ENCODE peak calls at places on chromosomes 13 and 19, in ten cellular contexts. U is neural progenitor cell, G is IMR-90, T is HCT116, D is mammary epithelial cell, K is osteoblast, P is H9, I is Karpas-422, X is K562, M is PC-9. O is an unnamed sample. For H4K20me1 and H3K9me3, the result is how much of the 10 kb centered on the place peaks cover.

GRCh38 chr13:71454509-71454908 is 412.5 kb downstream of the DACH1 start:
- DNase-seq in U (no peak), I (no peak), M (no peak), T (no peak), P (no peak), D (no peak), G (no peak), K (no peak), X (no peak), O (no peak)

GRCh38 chr19:1167687-1168561 is 6.1 kb downstream of the SBNO2 start:
- DNase-seq in P (no peak), K (no peak), G (no peak), M (peak), T (no peak), X (no peak), I (no peak), D (no peak), U (no peak), O (no peak)

GRCh38 chr19:11931051-11931450 is 6.1 kb downstream of the ZNF700 start:
- DNase-seq in I (no peak), P (no peak), U (no peak), M (no peak), G (peak), X (no peak), T (no peak), K (peak), D (no peak), O (peak)

GRCh38 chr13:27619711-27620376 is 485 bp downstream of the LNX2 start:
- DNase-seq in X (no peak), U (no peak), M (no peak), G (peak), K (peak), P (no peak), I (peak), D (no peak), T (no peak), O (peak)

GRCh38 chr13:39365879-39366278 is 237.1 kb downstream of the LHFPL6 start:
- DNase-seq in X (no peak), G (no peak), K (no peak), U (no peak), P (no peak), T (no peak), M (no peak), I (no peak), D (no peak), O (no peak)

GRCh38 chr19:11457831-11458230 is 22.4 kb downstream of the PRKCSH start:
- DNase-seq in U (no peak), M (no peak), D (no peak), X (no peak), P (no peak), G (no peak), K (peak), I (no peak), T (no peak), O (no peak)

GRCh38 chr13:49214917-49215376 is 5.2 kb upstream of the MLNR start:
- DNase-seq in T (peak), D (no peak), K (no peak), M (peak), G (peak), U (no peak), P (peak), I (peak), X (no peak), O (no peak)

GRCh38 chr13:22256111-22256639 is 585.3 kb downstream of the FGF9 start:
- DNase-seq in K (no peak), G (no peak), P (no peak), X (no peak), U (no peak), I (no peak), D (no peak), M (no peak), T (no peak), O (no peak)

GRCh38 chr13:34803756-34804155 is 138.3 kb upstream of the NBEA start:
- DNase-seq in I (no peak), U (no peak), T (no peak), M (no peak), X (no peak), D (no peak), P (no peak), K (no peak), G (no peak), O (no peak)

GRCh38 chr19:3627351-3627723 is 747 bp upstream of the CACTIN start:
- DNase-seq in G (no peak), U (peak), P (no peak), M (no peak), I (no peak), T (no peak), K (no peak), D (no peak), X (no peak), O (no peak)

GRCh38 chr13:98026457-98026857 is 73.0 kb downstream of the IPO5 start:
- DNase-seq in P (no peak), G (peak), U (no peak), I (no peak), K (no peak), T (no peak), X (no peak), D (no peak), M (no peak), O (peak)

GRCh38 chr19:53774011-53774410 is 50.1 kb downstream of the NLRP12 start:
- DNase-seq in P (no peak), I (no peak), D (no peak), U (no peak), X (no peak), G (no peak), T (no peak), M (no peak), K (peak), O (no peak)

GRCh38 chr19:50803633-50804419 is 13.6 kb downstream of the ACP4 start:
- DNase-seq in G (no peak), D (no peak), X (peak), I (peak), T (no peak), M (no peak), U (peak), K (peak), P (no peak), O (no peak)

GRCh38 chr19:58563034-58563573 is 4.7 kb upstream of the UBE2M start:
- DNase-seq in P (peak), D (peak), M (no peak), G (no peak), K (peak), T (no peak), I (peak), U (no peak), X (no peak), O (no peak)

GRCh38 chr19:15935167-15935702 is 906 bp upstream of the CYP4F11 start:
- DNase-seq in D (no peak), K (no peak), G (no peak), T (peak), I (no peak), U (no peak), M (peak), P (no peak), X (no peak), O (no peak)

GRCh38 chr13:83996415-83996814 is 114.1 kb upstream of the SLITRK1 start:
- DNase-seq in P (no peak), G (no peak), M (no peak), T (no peak), U (no peak), I (no peak), K (no peak), X (no peak), D (no peak), O (no peak)

GRCh38 chr13:83992566-83993358 is 110.5 kb upstream of the SLITRK1 start:
- DNase-seq in X (no peak), T (no peak), D (no peak), P (no peak), U (no peak), I (no peak), M (no peak), G (no peak), K (no peak), O (no peak)

DNA sequence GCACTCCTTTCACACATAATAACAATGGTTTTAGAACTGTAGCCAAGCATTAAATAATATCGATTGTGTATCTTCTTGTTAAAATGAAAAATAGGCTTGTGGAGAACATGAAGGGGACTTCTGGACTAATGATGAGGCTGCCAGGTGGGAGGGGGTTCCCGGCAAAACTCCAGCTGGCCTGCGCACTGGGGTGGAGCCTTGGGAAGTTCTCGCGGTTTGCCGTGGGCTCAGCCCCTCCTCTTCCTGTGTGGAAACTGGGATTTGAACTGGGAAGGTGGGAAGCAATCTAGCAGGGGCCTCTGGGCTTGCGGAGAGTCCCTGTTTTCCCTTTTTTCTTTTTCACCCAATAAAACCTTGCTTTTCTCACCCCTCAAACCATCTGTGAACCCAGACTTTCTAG is 113.7 kb upstream of the SLITRK1 start:
- DNase-seq in D (no peak), X (no peak), G (no peak), K (no peak), M (no peak), T (no peak), U (no peak), P (no peak), I (no peak), O (no peak)
- H2AFZ ChIP-seq in D (peak), X (no peak), G (no peak), K (no peak), M (no peak), T (no peak), U (peak), P (no peak), I (no peak), O (no peak)

DNA sequence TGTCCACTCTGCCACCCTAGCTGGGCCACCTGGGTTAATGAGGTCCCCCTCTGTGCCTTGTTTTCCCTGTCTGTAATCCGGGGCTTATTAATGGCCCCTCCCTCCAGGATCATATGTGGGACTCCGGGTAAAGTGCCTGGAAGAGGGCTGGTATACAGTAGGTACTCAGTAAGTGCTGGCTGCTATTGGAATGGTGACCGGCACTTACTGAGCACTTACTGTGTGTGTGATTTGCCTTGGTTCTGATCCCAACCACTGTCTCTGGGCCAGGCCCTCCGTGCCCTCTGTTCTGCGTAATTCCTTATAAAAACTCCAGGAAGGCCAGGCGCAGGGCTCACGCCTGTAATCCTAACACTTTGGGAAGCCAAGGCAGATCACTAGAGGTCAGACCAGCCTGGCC is 30.9 kb upstream of the NCCRP1 start:
- DNase-seq in P (no peak), D (no peak), I (no peak), X (no peak), G (no peak), M (no peak), U (no peak), T (no peak), K (no peak), O (no peak)
- H4K20me1 ChIP-seq in P (under half), D (under half), I (under half), X (under half), G (under half), M (under half), U (half or more), T (under half), K (under half), O (under half)

DNA sequence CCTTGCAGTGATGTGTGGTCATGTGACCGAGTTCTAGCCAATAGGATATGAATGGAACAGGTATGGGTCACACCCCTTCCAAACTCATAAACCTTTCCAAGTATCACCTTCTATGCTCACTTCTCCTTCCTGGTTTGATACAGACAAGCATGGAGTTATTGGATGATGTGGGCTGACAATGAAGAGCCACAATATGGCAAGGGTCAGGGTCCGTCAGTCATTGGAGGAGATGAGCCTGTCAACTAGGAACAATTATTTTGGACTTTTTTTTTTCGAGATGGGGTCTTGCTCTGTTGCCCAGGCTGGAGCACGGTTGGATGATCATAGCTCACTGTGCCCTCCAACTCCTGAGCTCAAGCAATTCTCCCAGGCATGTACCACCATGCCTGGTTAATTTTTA is 54.7 kb downstream of the CACNA1A start:
- DNase-seq in T (no peak), G (no peak), M (no peak), D (no peak), U (no peak), P (no peak), K (no peak), X (peak), I (no peak), O (no peak)
- H3K9me3 ChIP-seq in T (under half), G (under half), M (under half), D (under half), U (under half), P (under half), K (under half), X (under half), I (under half), O (under half)

GRCh38 chr13:102978168-102978567 is 88.0 kb downstream of the SLC10A2 start:
- DNase-seq in M (no peak), G (no peak), U (no peak), X (no peak), D (peak), K (no peak), T (no peak), I (no peak), P (no peak), O (no peak)
- H2AFZ ChIP-seq in M (no peak), G (no peak), U (no peak), X (no peak), D (peak), K (no peak), T (no peak), I (no peak), P (no peak), O (no peak)